ENCODE peak calls at places on chromosomes 6 and 20, in four cellular contexts. C is HCT116, H is H1, M is K562. B is an unnamed sample.

GRCh38 chr20:16707674-16708073 is 22.2 kb upstream of the SNRPB2 start:
- DNase-seq in C (no peak), H (no peak), M (no peak), B (no peak)

GRCh38 chr6:89940225-89941027 is 46.2 kb downstream of the GJA10 start:
- DNase-seq in C (peak; percentile 68), H (no peak), M (peak; percentile 79), B (peak; percentile 21)

GRCh38 chr6:114284281-114284680 is 58.5 kb downstream of the HS3ST5 start:
- DNase-seq in C (no peak), H (no peak), M (no peak), B (no peak)

GRCh38 chr6:134908906-134909516 is 40.9 kb downstream of the ALDH8A1 start:
- DNase-seq in C (peak; percentile 64), H (no peak), M (peak; percentile 51), B (no peak)

GRCh38 chr6:118892248-118893094 is 1.5 kb upstream of the ASF1A start:
- DNase-seq in C (no peak), H (no peak), M (peak; percentile 45), B (no peak)

GRCh38 chr6:144955853-144956252 is 670.7 kb downstream of the UTRN start:
- DNase-seq in C (no peak), H (no peak), M (no peak), B (no peak)

GRCh38 chr6:17491416-17492142 is 98.2 kb downstream of the CAP2 start:
- DNase-seq in C (no peak), H (peak; percentile 14), M (no peak), B (no peak)

GRCh38 chr6:114286211-114286610 is 56.6 kb downstream of the HS3ST5 start:
- DNase-seq in C (no peak), H (no peak), M (no peak), B (no peak)

GRCh38 chr6:31972709-31973350 is 892 bp upstream of the DXO start:
- DNase-seq in C (no peak), H (no peak), M (peak; percentile 80), B (no peak)

DNA sequence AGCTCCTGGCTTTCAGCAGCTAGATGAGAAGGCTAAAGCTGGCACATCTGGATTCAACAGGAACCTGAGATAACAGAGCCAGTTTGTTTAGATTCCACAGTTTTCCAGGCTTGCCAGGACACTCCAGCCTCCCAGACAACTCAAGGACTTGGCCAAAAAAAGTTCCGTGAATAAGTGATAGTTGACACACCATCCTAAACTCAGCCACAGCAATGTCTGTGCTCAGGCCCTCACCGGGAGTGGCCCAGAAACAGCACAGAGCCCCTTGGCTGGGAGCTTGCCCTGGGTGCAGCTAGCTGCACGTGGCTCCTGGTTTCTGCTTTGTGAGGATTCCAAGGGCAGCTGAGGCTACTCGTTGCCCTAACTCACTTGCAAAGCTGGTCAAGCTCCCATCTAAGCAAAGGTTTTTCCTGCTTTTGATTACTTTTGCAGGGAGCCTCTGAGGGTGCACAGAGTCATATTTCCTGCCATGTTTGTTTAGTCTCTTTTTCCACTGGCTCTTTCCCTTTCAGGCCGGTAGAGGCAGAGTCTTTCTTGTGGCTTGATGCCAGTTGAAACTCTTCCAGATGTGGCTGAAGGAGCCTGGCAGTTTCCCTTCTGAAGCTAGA is 118.3 kb upstream of the ECI2 start:
- DNase-seq in C (peak; percentile 10), H (no peak), M (peak; percentile 24), B (no peak)
- TF ChIP-seq EGR1 in C (no peak), H (no peak), M (no peak), B (no peak)

GRCh38 chr6:113015249-113015648 is 668.1 kb downstream of the RFPL4B start:
- DNase-seq in C (no peak), H (no peak), M (no peak), B (no peak)
- TF ChIP-seq EGR1 in C (no peak), H (no peak), M (no peak), B (no peak)

DNA sequence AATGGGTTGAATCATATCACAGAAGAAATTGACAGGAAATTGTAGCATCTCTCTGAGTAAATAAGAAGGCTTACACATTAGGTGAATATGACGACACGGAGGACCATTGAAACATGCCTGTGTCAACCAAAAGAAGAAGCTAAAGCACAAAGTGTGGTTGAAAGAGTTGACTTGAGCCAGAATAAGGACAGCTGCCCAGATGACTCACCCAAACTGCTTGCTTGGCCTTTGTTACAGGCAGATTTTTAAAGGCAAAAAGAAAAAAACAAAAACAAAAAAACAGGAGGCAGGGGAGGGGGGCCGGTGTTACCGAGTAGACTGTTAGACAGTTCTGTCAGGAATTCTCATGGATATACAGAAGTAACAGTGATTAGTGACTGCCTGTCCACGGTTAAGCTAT is 129.8 kb upstream of the EDN1 start:
- DNase-seq in C (no peak), H (no peak), M (no peak), B (no peak)
- TF ChIP-seq EGR1 in C (no peak), H (no peak), M (no peak), B (no peak)

GRCh38 chr6:47160702-47161101 is 118.6 kb upstream of the ADGRF1 start:
- DNase-seq in C (no peak), H (no peak), M (no peak), B (no peak)

GRCh38 chr6:47159763-47160162 is 117.6 kb upstream of the ADGRF1 start:
- DNase-seq in C (no peak), H (no peak), M (no peak), B (no peak)

GRCh38 chr6:47162231-47162630 is 120.1 kb upstream of the ADGRF1 start:
- DNase-seq in C (no peak), H (no peak), M (no peak), B (no peak)

GRCh38 chr6:47162793-47163192 is 120.7 kb upstream of the ADGRF1 start:
- DNase-seq in C (no peak), H (no peak), M (no peak), B (peak; percentile 4)

DNA sequence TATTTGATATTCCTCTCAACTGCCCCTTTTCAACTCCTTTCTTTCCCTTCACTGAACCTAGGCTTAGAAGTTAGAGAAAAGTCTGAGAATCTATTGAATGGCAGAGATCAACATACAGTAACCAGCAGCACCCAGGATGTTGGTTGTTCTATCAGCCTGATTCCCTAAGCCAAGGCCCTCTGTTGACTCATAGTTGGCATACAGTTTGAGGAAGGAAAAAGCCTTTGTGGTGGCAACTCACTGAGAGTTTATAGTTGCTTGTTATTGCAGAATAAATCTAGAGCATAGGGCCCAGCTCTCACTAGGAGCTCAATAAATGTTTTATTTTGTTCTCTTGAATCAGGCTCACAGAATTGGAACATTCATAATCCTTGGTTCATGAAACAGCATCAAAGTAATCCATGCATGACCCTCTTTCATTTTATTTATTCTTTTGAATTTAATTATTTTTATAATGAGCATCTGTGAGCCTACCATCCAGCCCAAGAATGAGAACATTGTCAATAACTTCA is 119.1 kb upstream of the ADGRF1 start:
- DNase-seq in C (peak; percentile 29), H (no peak), M (no peak), B (no peak)
- TF ChIP-seq EGR1 in C (no peak), H (no peak), M (no peak), B (no peak)

B was measured in GM12878.